ENCODE peak calls at places on chromosomes 2 and 18, in ten cellular contexts. V, K, E, U, G, J, O, I, D and B are unnamed samples.

GRCh38 chr18:9103488-9103887 is 989 bp downstream of the NDUFV2 start:
- DNase-seq in K (no peak), D (no peak), I (no peak), J (no peak), G (peak; percentile 36), O (no peak), E (peak; percentile 56), U (no peak), V (no peak), B (no peak)

GRCh38 chr2:149068996-149069888 is 30.7 kb downstream of the LYPD6B start:
- DNase-seq in D (no peak), E (peak; percentile 89), G (peak; percentile 10), J (no peak), O (no peak), I (no peak), V (no peak), U (no peak), K (peak; percentile 82), B (no peak)

GRCh38 chr2:187548658-187549057 is 5.6 kb downstream of the TFPI start:
- DNase-seq in U (no peak), K (no peak), E (no peak), J (no peak), O (no peak), I (no peak), V (no peak), G (no peak), D (no peak), B (no peak)

GRCh38 chr2:47414682-47415458 is 11.9 kb downstream of the MSH2 start:
- DNase-seq in J (no peak), U (no peak), O (no peak), G (no peak), V (no peak), D (no peak), K (no peak), E (no peak), I (no peak), B (no peak)

GRCh38 chr18:55120896-55121295 is 161.6 kb upstream of the CCDC68 start:
- DNase-seq in J (no peak), E (no peak), I (no peak), O (no peak), V (no peak), K (no peak), U (no peak), D (no peak), G (no peak), B (no peak)

GRCh38 chr18:28003451-28003850 is 173.5 kb downstream of the CDH2 start:
- DNase-seq in G (peak; percentile 32), U (no peak), J (no peak), I (no peak), K (no peak), E (peak; percentile 55), V (no peak), D (no peak), O (no peak), B (no peak)

GRCh38 chr18:51234117-51235010 is 36.9 kb upstream of the MEX3C start:
- DNase-seq in D (no peak), O (no peak), E (peak; percentile 16), I (no peak), U (no peak), K (no peak), V (no peak), G (no peak), J (no peak), B (no peak)

GRCh38 chr2:102091121-102091520 is 51.4 kb upstream of the IL1R1 start:
- DNase-seq in I (no peak), V (no peak), U (no peak), G (no peak), K (no peak), O (no peak), J (no peak), E (no peak), D (no peak), B (no peak)

GRCh38 chr2:43405829-43406228 is 179.4 kb upstream of the ZFP36L2 start:
- DNase-seq in D (no peak), O (no peak), U (peak; percentile 67), E (no peak), G (no peak), V (no peak), J (no peak), K (no peak), I (no peak), B (no peak)

GRCh38 chr2:203763425-203764272 is 57.2 kb downstream of the CD28 start:
- DNase-seq in K (no peak), G (no peak), V (no peak), D (no peak), O (no peak), E (no peak), J (peak; percentile 26), U (no peak), I (no peak), B (no peak)

GRCh38 chr2:47011264-47011663 is 95.7 kb upstream of the MCFD2 start:
- DNase-seq in K (no peak), O (no peak), U (no peak), E (no peak), G (no peak), J (no peak), V (no peak), I (no peak), D (no peak), B (no peak)

GRCh38 chr2:200272320-200272719 is 34.2 kb upstream of the SPATS2L start:
- DNase-seq in J (no peak), D (no peak), O (no peak), I (no peak), G (no peak), E (no peak), U (no peak), K (no peak), V (no peak), B (no peak)

GRCh38 chr2:80496770-80497169 is 192.2 kb upstream of the LRRTM1 start:
- DNase-seq in O (no peak), V (no peak), D (no peak), U (no peak), G (peak; percentile 87), I (no peak), J (no peak), K (peak; percentile 7), E (peak; percentile 67), B (no peak)

GRCh38 chr2:80501874-80502624 is 197.5 kb upstream of the LRRTM1 start:
- DNase-seq in O (no peak), V (no peak), K (no peak), I (no peak), G (no peak), E (no peak), J (no peak), U (no peak), D (no peak), B (no peak)

GRCh38 chr2:80499095-80499494 is 194.5 kb upstream of the LRRTM1 start:
- DNase-seq in V (no peak), K (peak; percentile 1), G (peak; percentile 82), D (no peak), O (peak; percentile 28), J (no peak), U (peak; percentile 75), I (peak; percentile 77), E (peak; percentile 77), B (peak; percentile 43)
- TF ChIP-seq CTCF in V (peak; percentile 22), K (peak; percentile 49), G (peak; percentile 79), D (peak; percentile 52), O (peak; percentile 39), J (peak; percentile 42), U (peak; percentile 70), I (no peak), E (peak; percentile 72), B (peak; percentile 55)

DNA sequence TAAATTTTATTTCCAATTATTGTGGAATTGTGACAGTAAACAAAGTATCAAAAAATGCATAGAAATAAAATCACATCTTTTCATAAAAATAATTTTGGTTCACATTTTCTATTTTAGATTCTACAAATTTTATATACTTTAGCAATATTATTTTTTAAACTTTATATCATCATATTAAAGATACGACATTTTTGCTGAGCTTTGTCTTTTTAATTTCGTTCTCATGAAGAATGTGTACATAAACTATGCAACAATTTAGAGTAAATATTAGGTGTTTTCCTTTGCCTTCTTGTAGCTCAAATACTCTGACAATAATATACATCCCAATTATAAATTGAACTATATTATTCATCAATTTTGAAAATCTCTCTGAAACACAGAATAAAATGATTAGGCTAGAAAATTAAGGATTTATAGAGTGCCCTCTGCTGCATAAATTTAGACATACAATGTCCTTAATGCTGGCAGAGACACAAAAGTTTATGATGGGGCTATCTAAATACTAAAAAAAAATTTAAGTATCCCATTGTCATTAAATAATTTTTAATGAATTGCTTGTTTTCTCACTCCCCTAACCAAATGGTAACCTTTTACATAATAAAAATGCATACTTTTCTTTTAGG is 45.7 kb downstream of the CCDC102B start:
- DNase-seq in J (no peak), E (peak; percentile 15), K (no peak), O (no peak), D (no peak), I (no peak), G (peak; percentile 24), U (no peak), V (no peak), B (no peak)
- TF ChIP-seq CTCF in J (no peak), E (peak; percentile 35), K (no peak), O (no peak), D (no peak), I (no peak), G (peak; percentile 8), U (peak; percentile 30), V (no peak), B (no peak)

GRCh38 chr2:235856820-235857185 is 311.4 kb downstream of the GBX2 start:
- DNase-seq in I (no peak), V (no peak), K (no peak), D (no peak), U (no peak), G (no peak), E (no peak), J (no peak), O (no peak), B (no peak)
- TF ChIP-seq CTCF in I (no peak), V (no peak), K (no peak), D (no peak), U (no peak), G (no peak), E (no peak), J (no peak), O (no peak), B (no peak)

GRCh38 chr2:234288974-234289455 is 207.9 kb downstream of the ARL4C start:
- DNase-seq in E (peak; percentile 68), D (peak; percentile 64), J (peak; percentile 54), I (peak; percentile 77), G (peak; percentile 36), K (no peak), V (no peak), U (peak; percentile 69), O (peak; percentile 77), B (peak; percentile 81)

GRCh38 chr2:234290196-234290595 is 206.7 kb downstream of the ARL4C start:
- DNase-seq in G (no peak), J (no peak), E (no peak), D (no peak), O (no peak), V (no peak), K (no peak), U (no peak), I (no peak), B (no peak)

GRCh38 chr2:234291765-234292204 is 205.1 kb downstream of the ARL4C start:
- DNase-seq in E (peak; percentile 85), V (no peak), U (no peak), K (peak; percentile 57), J (no peak), D (no peak), O (peak; percentile 75), G (peak; percentile 88), I (peak; percentile 67), B (no peak)

GRCh38 chr2:234289789-234290188 is 207.1 kb downstream of the ARL4C start:
- DNase-seq in I (no peak), J (no peak), G (peak; percentile 95), K (peak; percentile 69), E (peak; percentile 92), V (no peak), O (no peak), D (no peak), U (no peak), B (no peak)

GRCh38 chr2:234290671-234291070 is 206.2 kb downstream of the ARL4C start:
- DNase-seq in E (no peak), I (peak; percentile 54), J (peak; percentile 49), G (peak; percentile 45), O (peak; percentile 60), K (no peak), D (no peak), U (no peak), V (no peak), B (no peak)
- TF ChIP-seq CTCF in E (no peak), I (no peak), J (no peak), G (no peak), O (no peak), K (no peak), D (no peak), U (no peak), V (no peak), B (no peak)